ENCODE peak calls at places on chromosomes 1 and 21, in six cellular contexts. P is cardiac fibroblast; B is stimulated activated CD8-positive, alpha-beta memory T cell treated with anti-CD3 and anti-CD28 coated beads, Interleukin-15, amount 100 ng/mL, for 24 hours; S is body of pancreas; M is T-helper 2 cell; A is CD4-positive, alpha-beta T cell. L is an unnamed sample.

GRCh38 chr1:212070720-212071302 is 35.3 kb downstream of the DTL start:
- DNase-seq in A (no peak), B (no peak), S (no peak), M (no peak), P (peak; percentile 75), L (peak; percentile 31)

GRCh38 chr21:37568916-37569315 is 202.3 kb downstream of the DYRK1A start:
- DNase-seq in M (no peak), B (no peak), S (no peak), P (no peak), A (no peak), L (no peak)

GRCh38 chr1:212498243-212498642 is 65.5 kb downstream of the NENF start:
- DNase-seq in A (no peak), B (no peak), M (no peak), P (peak; percentile 57), S (no peak), L (no peak)

GRCh38 chr21:39593522-39593921 is 19.2 kb upstream of the B3GALT5 start:
- DNase-seq in S (no peak), B (no peak), M (no peak), P (no peak), A (no peak), L (no peak)

GRCh38 chr1:144101397-144102050 is 129.7 kb upstream of the FAM72C start:
- DNase-seq in P (no peak), A (no peak), M (no peak), B (no peak), S (peak; percentile 34), L (no peak)

GRCh38 chr1:89719502-89720306 is 86.8 kb downstream of the LRRC8C start:
- DNase-seq in M (no peak), P (peak; percentile 34), A (no peak), S (no peak), B (no peak), L (peak; percentile 4)

GRCh38 chr1:183023146-183023600 is at the start of gene LAMC1:
- DNase-seq in M (no peak), S (peak; percentile 31), A (no peak), P (peak; percentile 86), B (no peak), L (peak; percentile 86)

GRCh38 chr1:116506132-116507004 is 64.5 kb downstream of the CD58 start:
- DNase-seq in P (no peak), M (no peak), B (no peak), S (no peak), A (no peak), L (peak; percentile 18)

GRCh38 chr1:58264462-58264861 is 282.1 kb downstream of the OMA1 start:
- DNase-seq in P (no peak), B (no peak), S (no peak), M (no peak), A (no peak), L (no peak)

GRCh38 chr1:48105167-48105566 is 108.0 kb upstream of the TRABD2B start:
- DNase-seq in A (no peak), P (no peak), M (no peak), S (no peak), B (no peak), L (no peak)

GRCh38 chr1:32709075-32709474 is 6.5 kb upstream of the SYNC start:
- DNase-seq in B (no peak), S (no peak), M (no peak), A (no peak), P (no peak), L (no peak)

L was measured in NCI-H2171 treated with DMSO at 0.1 percent for 48 hours.